ENCODE peak calls at places on chromosomes 6 and 20, in ten cellular contexts. M, G, R, K, H, U, D, T, B and Y are unnamed samples.

GRCh38 chr6:88814909-88815308 is 148.5 kb downstream of the RNGTT start:
- DNase-seq in G (no peak), H (no peak), T (no peak), D (no peak), M (no peak), U (no peak), R (no peak), B (no peak), K (no peak), Y (no peak)

GRCh38 chr20:36279362-36279761 is 26.8 kb upstream of the DLGAP4 start:
- DNase-seq in B (no peak), D (no peak), U (no peak), K (no peak), R (no peak), M (no peak), T (no peak), H (no peak), G (no peak), Y (peak)

GRCh38 chr6:110528051-110528929 is 51.9 kb upstream of the SLC22A16 start:
- DNase-seq in D (no peak), R (no peak), T (peak), K (peak), G (peak), H (peak), B (peak), M (peak), U (peak), Y (no peak)

GRCh38 chr6:14797875-14798593 is 447.8 kb upstream of the JARID2 start:
- DNase-seq in D (no peak), G (no peak), M (no peak), H (no peak), U (no peak), R (no peak), K (peak), T (no peak), B (no peak), Y (no peak)

GRCh38 chr6:9699890-9700289 is 715.0 kb downstream of the TFAP2A start:
- DNase-seq in U (no peak), B (no peak), T (no peak), M (no peak), H (no peak), K (no peak), R (no peak), G (no peak), D (no peak), Y (no peak)

GRCh38 chr20:50293244-50294139 is 102.9 kb downstream of the CEBPB start:
- DNase-seq in T (no peak), H (no peak), K (no peak), B (no peak), U (no peak), M (no peak), R (peak), D (no peak), G (no peak), Y (no peak)

GRCh38 chr20:258269-258858 is 840 bp downstream of the DEFB132 start:
- DNase-seq in U (no peak), M (no peak), B (no peak), H (no peak), D (no peak), K (no peak), R (no peak), T (no peak), G (no peak), Y (no peak)

GRCh38 chr6:82396964-82397761 is 33.5 kb downstream of the TPBG start:
- DNase-seq in H (no peak), R (no peak), G (no peak), K (no peak), B (peak), T (peak), M (peak), U (peak), D (peak), Y (no peak)

GRCh38 chr6:33993653-33994052 is 152.2 kb downstream of the GRM4 start:
- DNase-seq in D (no peak), K (no peak), R (peak), B (no peak), H (no peak), T (no peak), M (no peak), U (no peak), G (no peak), Y (no peak)

GRCh38 chr6:21935561-21936028 is 342.0 kb downstream of the SOX4 start:
- DNase-seq in U (peak), B (peak), R (no peak), T (no peak), G (no peak), K (peak), D (no peak), H (no peak), M (no peak), Y (no peak)

GRCh38 chr6:96015791-96016776 is at the start of gene FUT9:
- DNase-seq in D (no peak), R (peak), G (peak), H (no peak), K (peak), M (no peak), T (no peak), U (no peak), B (no peak), Y (peak)

GRCh38 chr6:116560130-116560529 is 6.6 kb downstream of the CALHM4 start:
- DNase-seq in G (no peak), H (no peak), D (no peak), R (no peak), B (no peak), M (no peak), U (no peak), K (no peak), T (no peak), Y (no peak)
- H3K27ac ChIP-seq in G (no peak), H (no peak), D (no peak), R (no peak), B (no peak), M (no peak), U (no peak), K (no peak), T (no peak), Y (no peak)

GRCh38 chr6:85867595-85867994 is 224.9 kb upstream of the SYNCRIP start:
- DNase-seq in D (no peak), R (no peak), T (no peak), M (no peak), H (no peak), U (no peak), K (no peak), G (no peak), B (no peak), Y (no peak)
- H3K27ac ChIP-seq in D (no peak), R (no peak), T (peak), M (no peak), H (peak), U (no peak), K (no peak), G (no peak), B (no peak), Y (peak)

DNA sequence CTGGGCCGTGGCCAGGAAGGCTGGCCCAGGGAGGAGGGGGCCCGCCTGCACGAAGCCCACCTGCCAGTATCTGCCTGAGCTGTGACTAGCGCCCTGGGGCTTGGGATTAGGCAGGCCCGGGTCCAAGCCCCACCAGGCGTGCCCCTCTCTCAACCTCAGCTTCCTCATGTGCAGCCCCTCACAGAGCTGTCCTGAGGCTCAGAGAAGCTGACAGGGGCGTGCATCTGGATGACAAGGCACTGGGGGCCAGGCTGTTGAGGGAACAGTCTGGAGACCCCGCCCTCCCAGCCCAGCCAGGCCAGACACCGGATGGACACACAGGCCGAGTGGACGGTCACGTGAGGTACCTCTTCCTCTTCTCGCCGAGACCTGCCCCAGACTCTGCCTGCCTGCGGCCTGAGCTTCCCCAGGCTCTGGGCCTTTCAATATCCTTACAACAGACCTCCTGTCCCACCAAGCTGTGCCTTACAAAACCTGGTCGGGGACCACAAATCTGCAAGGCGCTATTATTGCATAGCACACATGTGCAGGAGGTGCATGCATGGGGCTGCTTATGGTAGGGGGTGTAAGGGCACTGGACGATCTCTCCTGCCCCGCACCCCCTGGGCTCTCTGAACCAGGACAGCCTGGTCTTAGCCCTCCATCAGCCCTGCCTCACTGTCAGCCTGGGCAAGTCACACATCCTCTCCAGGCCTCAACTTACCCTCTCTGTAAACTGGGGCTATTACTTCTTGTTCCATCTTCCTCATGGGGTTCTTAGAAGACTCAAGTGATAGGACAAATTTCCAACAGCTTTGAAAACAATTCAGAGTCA is 20.0 kb downstream of the NOL4L start:
- DNase-seq in H (peak), M (no peak), K (no peak), B (no peak), G (peak), R (no peak), D (no peak), T (no peak), U (no peak), Y (no peak)
- H3K27ac ChIP-seq in H (no peak), M (no peak), K (no peak), B (no peak), G (no peak), R (no peak), D (no peak), T (no peak), U (no peak), Y (no peak)

DNA sequence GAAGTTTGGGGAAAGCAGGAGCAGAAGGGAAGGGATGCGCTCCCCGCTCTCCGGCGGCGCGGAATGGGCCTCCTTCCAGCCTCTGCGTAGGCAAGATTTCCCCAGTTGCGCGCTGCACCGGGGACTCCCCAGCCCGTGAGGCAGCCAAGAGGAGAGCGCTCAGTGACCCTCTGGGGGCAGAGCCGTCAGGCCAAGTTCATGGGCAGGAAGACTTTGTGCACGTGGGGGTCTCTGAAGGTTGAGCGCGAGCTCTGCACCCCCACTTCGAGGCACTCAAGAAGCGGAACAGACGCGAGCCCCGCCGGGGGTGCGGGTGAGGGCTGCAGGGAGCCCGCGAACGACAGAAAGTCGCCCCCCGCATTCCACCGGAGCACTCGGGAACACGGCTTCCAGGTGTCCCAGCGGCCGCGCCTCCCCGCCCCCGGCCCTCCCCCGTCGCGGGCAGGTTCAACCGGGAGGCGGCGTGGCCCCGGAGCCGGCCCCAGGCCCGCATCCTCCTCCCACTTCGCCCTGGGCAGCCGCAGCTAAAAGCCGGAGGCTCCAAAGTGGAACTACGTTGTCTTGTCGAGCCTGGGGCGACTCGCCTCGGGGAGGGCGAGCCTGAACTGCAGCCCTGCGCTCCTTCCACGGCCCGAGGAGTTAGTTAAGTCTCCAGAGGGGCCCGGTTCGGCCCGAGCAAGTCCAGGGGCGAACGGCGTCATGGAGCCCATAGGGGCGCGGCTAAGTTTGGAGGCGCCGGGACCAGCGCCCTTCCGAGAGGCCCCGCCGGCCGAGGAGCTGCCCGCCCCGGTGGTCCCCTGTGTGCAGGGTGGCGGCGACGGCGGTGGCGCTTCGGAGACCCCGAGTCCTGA is at the start of gene PPP1R3G:
- DNase-seq in B (peak), K (peak), T (peak), U (peak), R (peak), D (no peak), H (peak), G (no peak), M (no peak), Y (peak)
- H3K27ac ChIP-seq in B (no peak), K (no peak), T (peak), U (peak), R (peak), D (no peak), H (peak), G (peak), M (peak), Y (peak)